ENCODE peak calls at places on chromosomes 13 and 19, in nine cellular contexts. Z is NB4, N is GM12865, I is brain microvascular endothelial cell, V is psoas muscle, B is endodermal cell, P is lower lobe of right lung, Y is Peyer's patch, S is HepG2. M is an unnamed sample.

GRCh38 chr19:57746580-57747471 is at the start of gene ZNF776:
- DNase-seq in N (peak), P (peak), Y (peak), S (peak), Z (peak), B (peak), I (peak), V (peak), M (peak)

GRCh38 chr19:3357731-3358391 is 8.5 kb upstream of the NFIC start:
- DNase-seq in V (no peak), P (no peak), N (no peak), Z (peak), I (no peak), S (no peak), Y (no peak), B (peak), M (no peak)

GRCh38 chr13:47484564-47484963 is 516.5 kb downstream of the SUCLA2 start:
- DNase-seq in V (no peak), Z (peak), Y (no peak), I (peak), S (peak), N (no peak), B (no peak), P (no peak), M (peak)

GRCh38 chr19:27972291-27973040 is 1240.5 kb downstream of the UQCRFS1 start:
- DNase-seq in B (no peak), P (no peak), Y (no peak), N (no peak), Z (no peak), I (peak), S (no peak), V (no peak), M (peak)

GRCh38 chr13:98890186-98890585 is 87.7 kb downstream of the DOCK9 start:
- DNase-seq in S (no peak), B (no peak), Y (no peak), I (peak), V (peak), N (no peak), P (no peak), Z (no peak), M (peak)

GRCh38 chr13:26067601-26068000 is 15.8 kb upstream of the SHISA2 start:
- DNase-seq in Z (no peak), N (no peak), B (no peak), V (no peak), I (no peak), P (no peak), S (no peak), Y (no peak), M (no peak)

GRCh38 chr13:86002921-86003488 is 203.8 kb upstream of the SLITRK6 start:
- DNase-seq in Y (no peak), I (no peak), Z (no peak), B (no peak), V (no peak), P (no peak), N (no peak), S (no peak), M (no peak)

GRCh38 chr19:35268546-35269424 is at the start of gene USF2:
- DNase-seq in Z (peak), I (peak), P (peak), B (peak), S (peak), V (peak), Y (peak), N (peak), M (peak)

GRCh38 chr13:51821666-51822065 is 17.7 kb upstream of the DHRS12 start:
- DNase-seq in S (no peak), Z (peak), P (no peak), B (no peak), Y (no peak), N (no peak), V (no peak), I (no peak), M (no peak)

GRCh38 chr13:25453966-25454365 is 82.2 kb downstream of the ATP8A2 start:
- DNase-seq in N (no peak), Z (no peak), B (no peak), Y (no peak), P (no peak), V (no peak), S (no peak), I (no peak), M (no peak)

GRCh38 chr13:71721117-71721516 is 145.9 kb downstream of the DACH1 start:
- DNase-seq in S (no peak), B (no peak), I (no peak), P (no peak), Z (no peak), N (no peak), V (no peak), Y (no peak), M (no peak)

GRCh38 chr19:47130120-47130588 is 481 bp upstream of the SAE1 start:
- DNase-seq in N (no peak), B (no peak), S (no peak), Y (no peak), P (no peak), V (no peak), Z (peak), I (no peak), M (no peak)

GRCh38 chr19:918481-919156 is 1.5 kb downstream of the KISS1R start:
- DNase-seq in Z (no peak), P (no peak), N (no peak), B (peak), S (no peak), V (no peak), Y (no peak), I (no peak), M (no peak)

GRCh38 chr19:45657520-45658163 is 10.4 kb upstream of the GIPR start:
- DNase-seq in S (peak), Z (no peak), B (peak), N (no peak), P (no peak), V (no peak), Y (no peak), I (no peak), M (no peak)

GRCh38 chr13:30418075-30418715 is 4.1 kb upstream of the UBE2L5 start:
- DNase-seq in V (no peak), N (no peak), B (no peak), Y (no peak), P (no peak), I (no peak), S (no peak), Z (no peak), M (no peak)

GRCh38 chr13:30418886-30419459 is 3.3 kb upstream of the UBE2L5 start:
- DNase-seq in B (no peak), V (no peak), Z (no peak), I (no peak), P (no peak), Y (no peak), N (no peak), S (no peak), M (no peak)

GRCh38 chr13:30421093-30422055 is 919 bp upstream of the UBE2L5 start:
- DNase-seq in N (peak), B (peak), S (no peak), P (peak), V (peak), Y (peak), Z (peak), I (peak), M (no peak)

GRCh38 chr13:30423891-30424290 is 1.6 kb downstream of the UBE2L5 start:
- DNase-seq in P (no peak), B (no peak), I (no peak), N (no peak), Z (no peak), S (no peak), V (no peak), Y (no peak), M (no peak)

GRCh38 chr13:30422056-30422914 is at the start of gene UBE2L5:
- DNase-seq in P (peak), I (peak), V (peak), S (peak), Y (peak), N (peak), B (peak), Z (peak), M (no peak)
- H3K4me3 ChIP-seq in P (peak), I (peak), V (peak), S (peak), Y (peak), N (peak), B (peak), Z (peak), M (peak)

GRCh38 chr13:112955956-112956355 is 13.1 kb upstream of the MCF2L start:
- DNase-seq in B (no peak), Z (no peak), P (no peak), S (no peak), V (no peak), I (no peak), N (no peak), Y (no peak), M (no peak)

GRCh38 chr13:112958127-112958989 is 10.7 kb upstream of the MCF2L start:
- DNase-seq in V (no peak), Y (peak), S (no peak), Z (no peak), P (no peak), N (no peak), B (peak), I (no peak), M (no peak)

GRCh38 chr13:112956516-112957294 is 12.3 kb upstream of the MCF2L start:
- DNase-seq in Z (no peak), S (peak), N (no peak), I (no peak), B (no peak), P (no peak), V (no peak), Y (peak), M (no peak)

GRCh38 chr13:112955271-112955937 is 13.6 kb upstream of the MCF2L start:
- DNase-seq in I (no peak), V (no peak), P (no peak), N (no peak), Z (no peak), B (no peak), S (no peak), Y (no peak), M (no peak)

GRCh38 chr13:112957295-112957677 is 11.7 kb upstream of the MCF2L start:
- DNase-seq in Z (no peak), P (no peak), Y (no peak), V (no peak), B (no peak), N (no peak), I (no peak), S (no peak), M (no peak)
- H3K4me3 ChIP-seq in Z (no peak), P (no peak), Y (no peak), V (no peak), B (no peak), N (no peak), I (no peak), S (no peak), M (no peak)

GRCh38 chr19:52557231-52557995 is 12.7 kb upstream of the ZNF701 start:
- DNase-seq in V (no peak), B (no peak), P (no peak), S (no peak), Z (no peak), Y (no peak), N (no peak), I (no peak), M (no peak)

GRCh38 chr19:52554216-52554971 is 15.7 kb upstream of the ZNF701 start:
- DNase-seq in Y (no peak), B (no peak), Z (no peak), N (no peak), P (no peak), I (no peak), V (no peak), S (no peak), M (no peak)
- H3K4me3 ChIP-seq in Y (no peak), B (peak), Z (no peak), N (no peak), P (no peak), I (no peak), V (no peak), S (no peak), M (no peak)

GRCh38 chr13:99984463-99985242 is 3.1 kb downstream of the ZIC2 start:
- DNase-seq in N (peak), Z (peak), P (no peak), I (no peak), S (no peak), V (no peak), Y (no peak), B (peak), M (no peak)
- H3K4me3 ChIP-seq in N (no peak), Z (peak), P (no peak), I (peak), S (no peak), V (no peak), Y (no peak), B (peak), M (no peak)

GRCh38 chr13:101627556-101627943 is 175.1 kb downstream of the ITGBL1 start:
- DNase-seq in S (no peak), Z (no peak), Y (no peak), I (no peak), P (no peak), N (peak), V (no peak), B (no peak), M (no peak)
- H3K4me3 ChIP-seq in S (no peak), Z (no peak), Y (peak), I (no peak), P (peak), N (no peak), V (peak), B (no peak), M (no peak)

GRCh38 chr19:39833464-39834286 is at the start of gene DYRK1B:
- DNase-seq in V (peak), S (no peak), B (peak), N (peak), I (peak), Z (peak), P (peak), Y (peak), M (peak)

GRCh38 chr19:39830847-39831246 is 3.1 kb downstream of the DYRK1B start:
- DNase-seq in I (no peak), Y (no peak), P (no peak), N (no peak), V (no peak), Z (no peak), B (no peak), S (no peak), M (no peak)

GRCh38 chr19:39833160-39833463 is 850 bp downstream of the DYRK1B start:
- DNase-seq in B (no peak), Z (no peak), S (no peak), V (no peak), N (no peak), I (no peak), P (no peak), Y (no peak), M (no peak)

GRCh38 chr19:39831679-39832078 is 2.3 kb downstream of the DYRK1B start:
- DNase-seq in S (no peak), V (no peak), Y (no peak), Z (no peak), B (no peak), I (no peak), P (no peak), N (no peak), M (no peak)

GRCh38 chr19:39832341-39833083 is 1.4 kb downstream of the DYRK1B start:
- DNase-seq in V (no peak), S (no peak), Z (peak), N (no peak), I (peak), B (no peak), Y (no peak), P (no peak), M (no peak)
- H3K4me3 ChIP-seq in V (peak), S (no peak), Z (no peak), N (peak), I (peak), B (peak), Y (peak), P (peak), M (peak)

M was measured in skeletal muscle cell.